ENCODE peak calls at places on chromosome 7, in seven cellular contexts. L is HCT116, G is H1, M is K562, P is HepG2, R is GM12878, Q is SK-N-SH. N is an unnamed sample.

GRCh38 chr7:28378574-28379149 is 33.7 kb upstream of the CREB5 start:
- DNase-seq in L (no peak), Q (no peak), M (no peak), G (no peak), R (no peak), P (no peak), N (no peak)

GRCh38 chr7:14332155-14332554 is 342.7 kb upstream of the ETV1 start:
- DNase-seq in Q (no peak), M (no peak), L (no peak), G (no peak), P (no peak), R (no peak), N (no peak)

GRCh38 chr7:139482662-139483466 is 609 bp downstream of the KLRG2 start:
- DNase-seq in Q (peak; percentile 89), G (peak; percentile 73), M (no peak), P (no peak), L (no peak), R (no peak), N (peak; percentile 9)

GRCh38 chr7:73822319-73823173 is 8.2 kb upstream of the CLDN4 start:
- DNase-seq in Q (peak; percentile 70), P (peak; percentile 50), L (peak; percentile 93), M (peak; percentile 96), R (no peak), G (no peak), N (peak; percentile 77)

GRCh38 chr7:138875794-138876193 is 77.8 kb upstream of the ATP6V0A4 start:
- DNase-seq in L (no peak), P (no peak), Q (no peak), G (no peak), R (no peak), M (no peak), N (no peak)

GRCh38 chr7:513521-514166 is 6.0 kb downstream of the PDGFA start:
- DNase-seq in M (no peak), P (no peak), Q (no peak), R (no peak), L (no peak), G (no peak), N (no peak)

GRCh38 chr7:37970211-37970610 is 49.8 kb downstream of the EPDR1 start:
- DNase-seq in P (no peak), L (no peak), Q (no peak), G (no peak), R (no peak), M (no peak), N (no peak)

GRCh38 chr7:12661581-12661980 is 25.9 kb upstream of the ARL4A start:
- DNase-seq in G (no peak), L (no peak), Q (no peak), R (no peak), P (no peak), M (no peak), N (no peak)

GRCh38 chr7:120858299-120858636 is 324 bp upstream of the TSPAN12 start:
- DNase-seq in L (no peak), M (no peak), G (no peak), Q (no peak), P (no peak), R (no peak), N (no peak)

GRCh38 chr7:134767567-134768168 is 11.8 kb upstream of the CALD1 start:
- DNase-seq in R (peak; percentile 4), P (no peak), L (no peak), G (no peak), M (no peak), Q (no peak), N (no peak)

GRCh38 chr7:53383131-53383530 is 347.7 kb downstream of the POM121L12 start:
- DNase-seq in L (no peak), M (no peak), R (no peak), G (no peak), Q (no peak), P (no peak), N (no peak)

GRCh38 chr7:111561909-111562732 is at the start of gene IMMP2L:
- DNase-seq in M (peak; percentile 100), L (peak; percentile 77), G (peak; percentile 96), R (peak; percentile 46), P (peak; percentile 74), Q (peak; percentile 99), N (peak; percentile 90)

GRCh38 chr7:124764847-124765400 is 668 bp downstream of the GPR37 start:
- DNase-seq in L (no peak), M (no peak), R (no peak), Q (peak; percentile 74), G (peak; percentile 75), P (no peak), N (peak; percentile 65)

GRCh38 chr7:503046-503574 is 16.5 kb downstream of the PDGFA start:
- DNase-seq in L (no peak), Q (no peak), G (no peak), R (no peak), M (no peak), P (no peak), N (no peak)

DNA sequence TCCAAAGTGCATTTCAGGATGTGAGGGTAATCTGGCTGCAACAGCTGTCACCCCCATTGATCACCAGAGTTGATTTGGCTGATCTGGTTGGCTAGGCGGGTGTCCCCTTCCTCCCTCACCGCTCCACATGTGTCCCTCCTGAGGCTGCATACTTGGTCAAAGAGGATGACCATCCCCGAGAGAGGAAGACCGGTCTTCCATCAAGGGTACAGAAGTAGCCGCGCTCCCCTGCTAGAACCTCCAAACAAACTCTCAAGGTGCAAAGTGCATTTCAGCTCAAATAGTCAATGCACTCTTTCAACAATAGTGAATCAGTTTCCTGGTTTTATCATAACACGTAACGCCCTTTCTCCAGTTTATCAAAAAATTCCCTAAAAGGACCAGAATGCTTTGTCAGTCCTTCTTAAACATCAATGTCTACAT is 44.6 kb downstream of the CARD11 start:
- DNase-seq in Q (no peak), P (peak; percentile 80), L (no peak), R (no peak), G (no peak), M (no peak), N (no peak)
- TF ChIP-seq JUND in Q (no peak), P (no peak), L (no peak), R (no peak), G (no peak), M (no peak), N (no peak)

DNA sequence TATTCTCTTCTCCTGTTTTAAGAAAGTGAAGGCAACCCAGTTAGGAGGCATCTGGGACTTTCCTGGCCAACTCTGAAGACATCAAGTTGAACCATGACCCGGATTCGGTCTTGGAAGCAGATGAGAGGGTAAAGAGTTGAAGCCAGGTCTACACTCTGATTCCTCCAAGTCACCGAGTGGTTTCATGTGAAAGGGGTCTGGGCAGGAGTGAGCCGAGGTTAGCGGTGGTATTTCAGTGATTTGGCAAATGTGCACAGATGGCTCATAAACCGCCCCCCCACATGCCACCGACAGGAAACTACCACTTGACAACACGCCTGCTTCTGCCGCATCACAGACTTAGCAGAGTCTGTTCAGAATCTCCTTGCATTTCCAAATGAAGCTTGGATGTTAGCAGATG is 11.3 kb upstream of the REPIN1 start:
- DNase-seq in G (no peak), R (no peak), M (no peak), P (no peak), L (no peak), Q (no peak), N (no peak)
- TF ChIP-seq JUND in G (no peak), R (no peak), M (no peak), P (no peak), L (no peak), Q (no peak), N (no peak)

GRCh38 chr7:129800901-129801300 is 151.9 kb downstream of the UBE2H start:
- DNase-seq in P (no peak), G (no peak), M (peak; percentile 7), R (no peak), Q (no peak), L (no peak), N (no peak)

GRCh38 chr7:129799350-129799955 is 153.3 kb downstream of the UBE2H start:
- DNase-seq in M (peak; percentile 16), P (no peak), R (no peak), G (no peak), L (no peak), Q (peak; percentile 61), N (no peak)

GRCh38 chr7:129796186-129796775 is 156.5 kb downstream of the UBE2H start:
- DNase-seq in M (no peak), P (no peak), L (no peak), G (no peak), Q (no peak), R (no peak), N (peak; percentile 16)

GRCh38 chr7:129798616-129799349 is 154.0 kb downstream of the UBE2H start:
- DNase-seq in G (no peak), L (no peak), P (no peak), R (no peak), Q (no peak), M (no peak), N (no peak)

GRCh38 chr7:129797224-129797789 is 155.5 kb downstream of the UBE2H start:
- DNase-seq in P (no peak), R (no peak), M (no peak), L (no peak), G (no peak), Q (peak; percentile 44), N (no peak)
- TF ChIP-seq JUND in P (no peak), R (no peak), M (no peak), L (no peak), G (no peak), Q (no peak), N (no peak)

GRCh38 chr7:44616545-44616944 is 10.1 kb downstream of the OGDH start:
- DNase-seq in L (no peak), G (no peak), R (no peak), P (no peak), M (no peak), Q (no peak), N (no peak)

GRCh38 chr7:44615793-44616192 is 9.4 kb downstream of the OGDH start:
- DNase-seq in L (no peak), P (no peak), G (no peak), R (no peak), M (no peak), Q (no peak), N (no peak)

GRCh38 chr7:44617225-44617885 is 10.9 kb downstream of the OGDH start:
- DNase-seq in Q (no peak), M (no peak), P (no peak), G (no peak), R (no peak), L (no peak), N (no peak)

GRCh38 chr7:44618045-44618444 is 11.6 kb downstream of the OGDH start:
- DNase-seq in Q (no peak), M (no peak), L (no peak), G (no peak), P (no peak), R (no peak), N (no peak)

GRCh38 chr7:44618754-44619153 is 12.3 kb downstream of the OGDH start:
- DNase-seq in P (no peak), R (no peak), G (no peak), L (peak; percentile 21), M (no peak), Q (no peak), N (no peak)
- TF ChIP-seq JUND in P (no peak), R (no peak), G (no peak), L (no peak), M (no peak), Q (no peak), N (no peak)

DNA sequence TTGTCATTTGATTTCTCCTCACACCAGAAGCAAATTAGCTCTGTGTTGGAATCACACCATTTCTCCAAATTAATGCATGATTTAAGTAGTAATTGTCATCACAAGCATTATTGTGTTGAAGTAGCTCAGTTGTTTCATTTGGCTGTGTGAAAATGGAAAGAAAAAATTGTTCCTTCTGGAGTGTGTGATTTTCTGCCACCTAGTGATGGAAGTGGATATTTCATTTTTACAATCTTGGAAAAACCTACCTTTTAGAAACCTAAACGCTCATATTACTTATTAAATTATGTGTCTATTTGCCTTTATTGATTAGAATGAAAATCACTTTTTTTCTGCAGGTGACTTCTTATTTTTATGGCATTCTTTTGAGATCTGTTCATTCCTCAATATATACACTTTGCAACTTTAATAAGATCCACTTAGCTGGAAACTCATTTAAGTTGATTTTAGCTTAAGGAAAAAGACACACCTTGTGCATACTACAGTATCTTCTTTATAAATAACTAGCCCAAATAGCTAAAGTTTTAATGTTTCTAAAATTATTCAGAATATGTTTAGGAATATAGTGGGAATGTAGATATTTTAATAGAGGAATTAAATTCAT is 50.0 kb downstream of the SRI start:
- DNase-seq in L (no peak), R (no peak), M (peak; percentile 24), Q (peak; percentile 15), G (no peak), P (peak; percentile 10), N (peak; percentile 30)
- TF ChIP-seq JUND in L (no peak), R (no peak), M (no peak), Q (no peak), G (no peak), P (no peak), N (no peak)

N was measured in T47D.